ENCODE peak calls at places on chromosome 22, in six cellular contexts. One of them, this sample, is unnamed.

GRCh38 chr22:32847067-32847491 is 45.6 kb downstream of the TIMP3 start:
- DNase-seq in dorsolateral prefrontal cortex: no peak
- DNase-seq in cardiac muscle cell: peak; percentile 33
- DNase-seq in body of pancreas: no peak
- DNase-seq in heart left ventricle: peak; percentile 51
- DNase-seq in AG04450: no peak
- DNase-seq in this sample: no peak

GRCh38 chr22:37643225-37643847 is 3.9 kb downstream of the SH3BP1 start:
- DNase-seq in dorsolateral prefrontal cortex: peak; percentile 89
- DNase-seq in cardiac muscle cell: peak; percentile 77
- DNase-seq in body of pancreas: peak; percentile 89
- DNase-seq in heart left ventricle: peak; percentile 82
- DNase-seq in AG04450: peak; percentile 11
- DNase-seq in this sample: peak; percentile 76

GRCh38 chr22:35630387-35630793 is 13.3 kb upstream of the MB start:
- DNase-seq in dorsolateral prefrontal cortex: no peak
- DNase-seq in cardiac muscle cell: peak; percentile 69
- DNase-seq in body of pancreas: no peak
- DNase-seq in heart left ventricle: no peak
- DNase-seq in AG04450: peak; percentile 30
- DNase-seq in this sample: no peak

GRCh38 chr22:35995345-35995744 is 33.3 kb downstream of the RBFOX2 start:
- DNase-seq in dorsolateral prefrontal cortex: no peak
- DNase-seq in cardiac muscle cell: no peak
- DNase-seq in body of pancreas: no peak
- DNase-seq in heart left ventricle: no peak
- DNase-seq in AG04450: no peak
- DNase-seq in this sample: no peak

GRCh38 chr22:37212174-37212906 is at the start of gene SSTR3:
- DNase-seq in dorsolateral prefrontal cortex: peak; percentile 45
- DNase-seq in cardiac muscle cell: peak; percentile 48
- DNase-seq in body of pancreas: peak; percentile 27
- DNase-seq in heart left ventricle: no peak
- DNase-seq in AG04450: no peak
- DNase-seq in this sample: peak; percentile 36

GRCh38 chr22:20494978-20495860 is at the start of gene KLHL22:
- DNase-seq in dorsolateral prefrontal cortex: peak; percentile 22
- DNase-seq in cardiac muscle cell: no peak
- DNase-seq in body of pancreas: peak; percentile 46
- DNase-seq in heart left ventricle: peak; percentile 47
- DNase-seq in AG04450: no peak
- DNase-seq in this sample: no peak

GRCh38 chr22:40328551-40328950 is 17.7 kb upstream of the ADSL start:
- DNase-seq in dorsolateral prefrontal cortex: no peak
- DNase-seq in cardiac muscle cell: no peak
- DNase-seq in body of pancreas: no peak
- DNase-seq in heart left ventricle: no peak
- DNase-seq in AG04450: no peak
- DNase-seq in this sample: no peak

GRCh38 chr22:28873183-28873964 is 10.0 kb upstream of the ZNRF3 start:
- DNase-seq in dorsolateral prefrontal cortex: no peak
- DNase-seq in cardiac muscle cell: no peak
- DNase-seq in body of pancreas: no peak
- DNase-seq in heart left ventricle: no peak
- DNase-seq in AG04450: no peak
- DNase-seq in this sample: no peak

GRCh38 chr22:19955241-19956128 is 13.9 kb upstream of the TXNRD2 start:
- DNase-seq in dorsolateral prefrontal cortex: no peak
- DNase-seq in cardiac muscle cell: no peak
- DNase-seq in body of pancreas: no peak
- DNase-seq in heart left ventricle: peak; percentile 27
- DNase-seq in AG04450: no peak
- DNase-seq in this sample: no peak

GRCh38 chr22:27419473-27419872 is 382.1 kb downstream of the MN1 start:
- DNase-seq in dorsolateral prefrontal cortex: no peak
- DNase-seq in cardiac muscle cell: no peak
- DNase-seq in body of pancreas: no peak
- DNase-seq in heart left ventricle: no peak
- DNase-seq in AG04450: no peak
- DNase-seq in this sample: no peak

GRCh38 chr22:48921411-48921903 is 906.2 kb downstream of the BRD1 start:
- DNase-seq in dorsolateral prefrontal cortex: peak; percentile 85
- DNase-seq in cardiac muscle cell: no peak
- DNase-seq in body of pancreas: no peak
- DNase-seq in heart left ventricle: no peak
- DNase-seq in AG04450: no peak
- DNase-seq in this sample: no peak

GRCh38 chr22:29814003-29814402 is 24.1 kb downstream of the ASCC2 start:
- DNase-seq in dorsolateral prefrontal cortex: no peak
- DNase-seq in cardiac muscle cell: no peak
- DNase-seq in body of pancreas: no peak
- DNase-seq in heart left ventricle: no peak
- DNase-seq in AG04450: no peak
- DNase-seq in this sample: no peak

GRCh38 chr22:44691796-44692661 is 10.0 kb upstream of the PRR5 start:
- DNase-seq in dorsolateral prefrontal cortex: no peak
- DNase-seq in cardiac muscle cell: no peak
- DNase-seq in body of pancreas: no peak
- DNase-seq in heart left ventricle: no peak
- DNase-seq in AG04450: no peak
- DNase-seq in this sample: no peak

GRCh38 chr22:27100789-27101188 is 443.4 kb downstream of the MIAT start:
- DNase-seq in dorsolateral prefrontal cortex: no peak
- DNase-seq in cardiac muscle cell: peak; percentile 68
- DNase-seq in body of pancreas: no peak
- DNase-seq in heart left ventricle: no peak
- DNase-seq in AG04450: no peak
- DNase-seq in this sample: no peak

GRCh38 chr22:41028841-41029240 is 63.6 kb upstream of the EP300 start:
- DNase-seq in dorsolateral prefrontal cortex: no peak
- DNase-seq in cardiac muscle cell: peak; percentile 93
- DNase-seq in body of pancreas: no peak
- DNase-seq in heart left ventricle: no peak
- DNase-seq in AG04450: peak; percentile 78
- DNase-seq in this sample: no peak

GRCh38 chr22:44074286-44074984 is 50.3 kb downstream of the PARVB start:
- DNase-seq in dorsolateral prefrontal cortex: no peak
- DNase-seq in cardiac muscle cell: no peak
- DNase-seq in body of pancreas: no peak
- DNase-seq in heart left ventricle: no peak
- DNase-seq in AG04450: no peak
- DNase-seq in this sample: no peak

GRCh38 chr22:34334893-34335292 is 414.6 kb upstream of the LARGE1 start:
- DNase-seq in dorsolateral prefrontal cortex: no peak
- DNase-seq in cardiac muscle cell: no peak
- DNase-seq in body of pancreas: no peak
- DNase-seq in heart left ventricle: no peak
- DNase-seq in AG04450: no peak
- DNase-seq in this sample: no peak

GRCh38 chr22:34330432-34330831 is 410.2 kb upstream of the LARGE1 start:
- DNase-seq in dorsolateral prefrontal cortex: no peak
- DNase-seq in cardiac muscle cell: no peak
- DNase-seq in body of pancreas: no peak
- DNase-seq in heart left ventricle: no peak
- DNase-seq in AG04450: no peak
- DNase-seq in this sample: no peak

DNA sequence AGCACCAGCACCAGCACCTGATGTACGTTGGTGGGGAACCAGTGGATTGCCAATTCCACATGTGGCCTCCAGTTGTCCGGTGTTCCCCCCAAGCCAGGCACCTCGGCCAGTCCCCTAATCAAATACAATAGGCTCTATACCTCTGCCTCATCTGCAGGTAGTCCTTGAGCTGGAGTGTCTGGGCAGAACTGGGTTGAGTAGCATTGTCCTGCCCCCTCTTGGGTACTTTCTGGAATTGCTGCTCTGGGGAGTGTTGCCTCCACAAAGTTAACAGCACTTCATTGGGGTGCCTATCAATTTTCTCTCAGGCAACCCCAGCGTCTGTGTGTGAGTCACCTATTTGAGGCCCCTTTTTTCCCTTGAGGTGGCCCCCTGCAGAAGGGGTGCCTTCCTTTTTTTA is 413.0 kb upstream of the LARGE1 start:
- DNase-seq in dorsolateral prefrontal cortex: no peak
- DNase-seq in cardiac muscle cell: no peak
- DNase-seq in body of pancreas: no peak
- DNase-seq in heart left ventricle: no peak
- DNase-seq in AG04450: no peak
- DNase-seq in this sample: no peak
- TF ChIP-seq CTCF in dorsolateral prefrontal cortex: no peak
- TF ChIP-seq CTCF in cardiac muscle cell: no peak
- TF ChIP-seq CTCF in body of pancreas: no peak
- TF ChIP-seq CTCF in heart left ventricle: no peak
- TF ChIP-seq CTCF in AG04450: no peak
- TF ChIP-seq CTCF in this sample: no peak

GRCh38 chr22:25051073-25051472 is 98.6 kb downstream of the KIAA1671 start:
- DNase-seq in dorsolateral prefrontal cortex: no peak
- DNase-seq in cardiac muscle cell: no peak
- DNase-seq in body of pancreas: no peak
- DNase-seq in heart left ventricle: no peak
- DNase-seq in AG04450: no peak
- DNase-seq in this sample: no peak
- TF ChIP-seq CTCF in dorsolateral prefrontal cortex: no peak
- TF ChIP-seq CTCF in cardiac muscle cell: peak; percentile 35
- TF ChIP-seq CTCF in body of pancreas: peak; percentile 29
- TF ChIP-seq CTCF in heart left ventricle: no peak
- TF ChIP-seq CTCF in AG04450: peak; percentile 17
- TF ChIP-seq CTCF in this sample: peak; percentile 25

GRCh38 chr22:23026777-23027176 is 43.5 kb upstream of the GNAZ start:
- DNase-seq in dorsolateral prefrontal cortex: no peak
- DNase-seq in cardiac muscle cell: no peak
- DNase-seq in body of pancreas: no peak
- DNase-seq in heart left ventricle: no peak
- DNase-seq in AG04450: no peak
- DNase-seq in this sample: no peak
- TF ChIP-seq CTCF in dorsolateral prefrontal cortex: no peak
- TF ChIP-seq CTCF in cardiac muscle cell: no peak
- TF ChIP-seq CTCF in body of pancreas: no peak
- TF ChIP-seq CTCF in heart left ventricle: no peak
- TF ChIP-seq CTCF in AG04450: no peak
- TF ChIP-seq CTCF in this sample: no peak

DNA sequence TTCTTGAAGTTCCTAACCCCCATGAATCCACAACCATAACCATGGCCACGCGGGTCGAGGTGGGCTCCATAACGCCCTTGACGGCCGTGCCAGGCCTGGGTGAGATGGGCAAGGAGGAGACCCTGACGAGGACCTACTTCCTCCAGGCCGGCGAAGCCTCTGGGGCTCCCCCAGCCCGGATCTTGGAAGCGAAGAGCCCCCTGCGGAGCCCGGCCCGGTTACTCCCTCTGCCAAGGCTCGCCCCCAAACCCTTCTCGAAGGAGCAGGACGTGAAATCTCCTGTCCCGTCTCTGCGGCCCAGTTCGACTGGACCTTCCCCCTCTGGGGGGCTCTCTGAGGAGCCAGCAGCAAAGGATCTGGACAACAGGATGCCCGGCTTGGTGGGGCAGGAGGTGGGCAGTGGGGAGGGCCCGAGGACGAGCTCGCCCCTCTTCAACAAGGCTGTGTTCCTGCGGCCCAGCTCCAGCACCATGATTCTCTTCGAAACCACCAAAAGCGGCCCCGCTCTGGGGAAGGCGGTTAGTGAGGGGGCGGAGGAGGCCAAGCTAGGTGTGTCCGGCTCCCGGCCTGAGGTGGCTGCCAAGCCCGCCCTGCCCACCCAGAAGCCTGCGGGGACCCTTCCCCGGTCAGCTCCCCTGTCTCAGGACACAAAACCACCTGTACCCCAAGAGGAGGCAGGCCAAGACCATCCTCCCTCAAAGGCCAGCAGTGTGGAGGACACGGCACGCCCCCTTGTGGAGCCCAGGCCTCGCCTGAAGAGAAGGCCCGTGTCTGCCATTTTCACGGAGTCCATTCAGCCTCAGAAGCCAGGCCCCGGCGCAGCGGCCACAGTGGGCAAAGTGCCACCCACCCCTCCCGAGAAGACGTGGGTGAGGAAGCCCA is 75.7 kb downstream of the KIAA1671 start:
- DNase-seq in dorsolateral prefrontal cortex: no peak
- DNase-seq in cardiac muscle cell: peak; percentile 51
- DNase-seq in body of pancreas: no peak
- DNase-seq in heart left ventricle: peak; percentile 34
- DNase-seq in AG04450: no peak
- DNase-seq in this sample: no peak
- TF ChIP-seq CTCF in dorsolateral prefrontal cortex: no peak
- TF ChIP-seq CTCF in cardiac muscle cell: peak; percentile 66
- TF ChIP-seq CTCF in body of pancreas: peak; percentile 33
- TF ChIP-seq CTCF in heart left ventricle: peak; percentile 47
- TF ChIP-seq CTCF in AG04450: no peak
- TF ChIP-seq CTCF in this sample: no peak

GRCh38 chr22:50626856-50627451 is 998 bp downstream of the ARSA start:
- DNase-seq in dorsolateral prefrontal cortex: peak; percentile 9
- DNase-seq in cardiac muscle cell: no peak
- DNase-seq in body of pancreas: peak; percentile 34
- DNase-seq in heart left ventricle: no peak
- DNase-seq in AG04450: no peak
- DNase-seq in this sample: no peak

GRCh38 chr22:50625568-50626313 is 2.2 kb downstream of the ARSA start:
- DNase-seq in dorsolateral prefrontal cortex: no peak
- DNase-seq in cardiac muscle cell: no peak
- DNase-seq in body of pancreas: no peak
- DNase-seq in heart left ventricle: no peak
- DNase-seq in AG04450: no peak
- DNase-seq in this sample: no peak

GRCh38 chr22:50625131-50625567 is 2.8 kb downstream of the ARSA start:
- DNase-seq in dorsolateral prefrontal cortex: no peak
- DNase-seq in cardiac muscle cell: no peak
- DNase-seq in body of pancreas: no peak
- DNase-seq in heart left ventricle: no peak
- DNase-seq in AG04450: no peak
- DNase-seq in this sample: no peak

GRCh38 chr22:50627452-50627913 is 469 bp downstream of the ARSA start:
- DNase-seq in dorsolateral prefrontal cortex: no peak
- DNase-seq in cardiac muscle cell: no peak
- DNase-seq in body of pancreas: peak; percentile 41
- DNase-seq in heart left ventricle: no peak
- DNase-seq in AG04450: no peak
- DNase-seq in this sample: no peak

DNA sequence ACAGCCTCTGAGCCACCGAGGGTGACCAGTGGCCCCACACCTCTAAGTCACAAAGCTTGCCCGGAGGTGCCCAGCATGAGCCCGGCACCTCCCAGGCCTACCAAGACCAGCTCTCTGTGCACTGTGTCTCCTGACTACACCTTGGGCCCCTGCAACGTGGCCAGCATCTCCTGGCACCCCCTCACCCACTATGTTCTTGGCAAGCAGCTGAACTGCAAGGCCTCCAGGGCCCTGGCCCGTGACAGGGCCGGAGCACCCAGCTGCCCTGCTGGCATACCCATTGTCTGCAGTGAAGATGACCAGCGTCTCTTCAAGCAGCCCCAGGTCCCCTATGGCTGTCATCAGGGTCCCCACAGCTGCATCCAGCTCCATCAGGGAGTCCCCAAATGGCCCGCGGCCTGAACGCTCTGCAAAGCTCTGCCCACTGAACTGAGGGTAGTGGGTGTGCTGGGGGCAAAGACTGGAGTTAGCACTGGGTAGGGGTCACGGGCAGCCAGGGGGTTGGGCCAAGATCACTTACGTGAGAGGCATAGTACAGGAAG is 1.6 kb downstream of the ARSA start:
- DNase-seq in dorsolateral prefrontal cortex: no peak
- DNase-seq in cardiac muscle cell: no peak
- DNase-seq in body of pancreas: no peak
- DNase-seq in heart left ventricle: no peak
- DNase-seq in AG04450: no peak
- DNase-seq in this sample: no peak
- TF ChIP-seq CTCF in dorsolateral prefrontal cortex: no peak
- TF ChIP-seq CTCF in cardiac muscle cell: no peak
- TF ChIP-seq CTCF in body of pancreas: no peak
- TF ChIP-seq CTCF in heart left ventricle: no peak
- TF ChIP-seq CTCF in AG04450: no peak
- TF ChIP-seq CTCF in this sample: no peak

This sample was measured in CD14-positive monocyte.